ENCODE peak calls at places on chromosomes 1 and 21, in five cellular contexts. One of them, this sample, is unnamed.

GRCh38 chr1:24413350-24414163 is at the start of gene STPG1:
- DNase-seq in GM23338: peak
- DNase-seq in stimulated activated CD8-positive, alpha-beta memory T cell treated with anti-CD3 and anti-CD28 coated beads, Interleukin-4, amount 100 ng/mL, for 24 hours: peak
- DNase-seq in activated naive CD4-positive, alpha-beta T cell treated with anti-CD3 and anti-CD28 coated beads, Interleukin-2, amount 50 U/mL, for 16 hours: peak
- DNase-seq in NCI-H2029: peak
- DNase-seq in this sample: peak

GRCh38 chr1:147741075-147741474 is 19.3 kb downstream of the GJA5 start:
- DNase-seq in NCI-H2029: no peak
- DNase-seq in GM23338: no peak
- DNase-seq in stimulated activated CD8-positive, alpha-beta memory T cell treated with anti-CD3 and anti-CD28 coated beads, Interleukin-4, amount 100 ng/mL, for 24 hours: no peak
- DNase-seq in activated naive CD4-positive, alpha-beta T cell treated with anti-CD3 and anti-CD28 coated beads, Interleukin-2, amount 50 U/mL, for 16 hours: no peak
- DNase-seq in this sample: no peak

GRCh38 chr1:41810446-41810845 is 108.3 kb downstream of the HIVEP3 start:
- DNase-seq in stimulated activated CD8-positive, alpha-beta memory T cell treated with anti-CD3 and anti-CD28 coated beads, Interleukin-4, amount 100 ng/mL, for 24 hours: no peak
- DNase-seq in GM23338: peak
- DNase-seq in activated naive CD4-positive, alpha-beta T cell treated with anti-CD3 and anti-CD28 coated beads, Interleukin-2, amount 50 U/mL, for 16 hours: no peak
- DNase-seq in NCI-H2029: no peak
- DNase-seq in this sample: no peak

GRCh38 chr21:32351428-32351827 is 41.4 kb downstream of the URB1 start:
- DNase-seq in NCI-H2029: no peak
- DNase-seq in GM23338: no peak
- DNase-seq in stimulated activated CD8-positive, alpha-beta memory T cell treated with anti-CD3 and anti-CD28 coated beads, Interleukin-4, amount 100 ng/mL, for 24 hours: no peak
- DNase-seq in activated naive CD4-positive, alpha-beta T cell treated with anti-CD3 and anti-CD28 coated beads, Interleukin-2, amount 50 U/mL, for 16 hours: no peak
- DNase-seq in this sample: no peak

GRCh38 chr21:25561668-25562641 is 45.3 kb downstream of the MRPL39 start:
- DNase-seq in stimulated activated CD8-positive, alpha-beta memory T cell treated with anti-CD3 and anti-CD28 coated beads, Interleukin-4, amount 100 ng/mL, for 24 hours: peak
- DNase-seq in GM23338: peak
- DNase-seq in NCI-H2029: no peak
- DNase-seq in activated naive CD4-positive, alpha-beta T cell treated with anti-CD3 and anti-CD28 coated beads, Interleukin-2, amount 50 U/mL, for 16 hours: peak
- DNase-seq in this sample: no peak

GRCh38 chr1:33955101-33955500 is 91.2 kb downstream of the HMGB4 start:
- DNase-seq in stimulated activated CD8-positive, alpha-beta memory T cell treated with anti-CD3 and anti-CD28 coated beads, Interleukin-4, amount 100 ng/mL, for 24 hours: no peak
- DNase-seq in NCI-H2029: no peak
- DNase-seq in activated naive CD4-positive, alpha-beta T cell treated with anti-CD3 and anti-CD28 coated beads, Interleukin-2, amount 50 U/mL, for 16 hours: no peak
- DNase-seq in GM23338: no peak
- DNase-seq in this sample: no peak

GRCh38 chr21:29091032-29091431 is 17.6 kb upstream of the CCT8 start:
- DNase-seq in stimulated activated CD8-positive, alpha-beta memory T cell treated with anti-CD3 and anti-CD28 coated beads, Interleukin-4, amount 100 ng/mL, for 24 hours: no peak
- DNase-seq in activated naive CD4-positive, alpha-beta T cell treated with anti-CD3 and anti-CD28 coated beads, Interleukin-2, amount 50 U/mL, for 16 hours: no peak
- DNase-seq in GM23338: no peak
- DNase-seq in NCI-H2029: no peak
- DNase-seq in this sample: no peak

GRCh38 chr1:216523449-216524190 is 100.4 kb upstream of the USH2A start:
- DNase-seq in NCI-H2029: no peak
- DNase-seq in stimulated activated CD8-positive, alpha-beta memory T cell treated with anti-CD3 and anti-CD28 coated beads, Interleukin-4, amount 100 ng/mL, for 24 hours: no peak
- DNase-seq in activated naive CD4-positive, alpha-beta T cell treated with anti-CD3 and anti-CD28 coated beads, Interleukin-2, amount 50 U/mL, for 16 hours: no peak
- DNase-seq in GM23338: no peak
- DNase-seq in this sample: no peak

GRCh38 chr21:17542371-17542992 is 29.6 kb downstream of the CXADR start:
- DNase-seq in stimulated activated CD8-positive, alpha-beta memory T cell treated with anti-CD3 and anti-CD28 coated beads, Interleukin-4, amount 100 ng/mL, for 24 hours: no peak
- DNase-seq in NCI-H2029: peak
- DNase-seq in GM23338: no peak
- DNase-seq in activated naive CD4-positive, alpha-beta T cell treated with anti-CD3 and anti-CD28 coated beads, Interleukin-2, amount 50 U/mL, for 16 hours: no peak
- DNase-seq in this sample: no peak

GRCh38 chr1:21563971-21564370 is 54.7 kb downstream of the ALPL start:
- DNase-seq in activated naive CD4-positive, alpha-beta T cell treated with anti-CD3 and anti-CD28 coated beads, Interleukin-2, amount 50 U/mL, for 16 hours: no peak
- DNase-seq in GM23338: no peak
- DNase-seq in NCI-H2029: no peak
- DNase-seq in stimulated activated CD8-positive, alpha-beta memory T cell treated with anti-CD3 and anti-CD28 coated beads, Interleukin-4, amount 100 ng/mL, for 24 hours: no peak
- DNase-seq in this sample: no peak

GRCh38 chr1:174956086-174956485 is 43.7 kb upstream of the CACYBP start:
- DNase-seq in GM23338: no peak
- DNase-seq in NCI-H2029: no peak
- DNase-seq in stimulated activated CD8-positive, alpha-beta memory T cell treated with anti-CD3 and anti-CD28 coated beads, Interleukin-4, amount 100 ng/mL, for 24 hours: no peak
- DNase-seq in activated naive CD4-positive, alpha-beta T cell treated with anti-CD3 and anti-CD28 coated beads, Interleukin-2, amount 50 U/mL, for 16 hours: no peak
- DNase-seq in this sample: no peak

GRCh38 chr1:26907071-26907922 is 6.5 kb downstream of the NR0B2 start:
- DNase-seq in NCI-H2029: no peak
- DNase-seq in stimulated activated CD8-positive, alpha-beta memory T cell treated with anti-CD3 and anti-CD28 coated beads, Interleukin-4, amount 100 ng/mL, for 24 hours: no peak
- DNase-seq in activated naive CD4-positive, alpha-beta T cell treated with anti-CD3 and anti-CD28 coated beads, Interleukin-2, amount 50 U/mL, for 16 hours: no peak
- DNase-seq in GM23338: no peak
- DNase-seq in this sample: no peak

GRCh38 chr1:225881081-225882007 is 836 bp downstream of the TMEM63A start:
- DNase-seq in NCI-H2029: peak
- DNase-seq in GM23338: peak
- DNase-seq in activated naive CD4-positive, alpha-beta T cell treated with anti-CD3 and anti-CD28 coated beads, Interleukin-2, amount 50 U/mL, for 16 hours: no peak
- DNase-seq in stimulated activated CD8-positive, alpha-beta memory T cell treated with anti-CD3 and anti-CD28 coated beads, Interleukin-4, amount 100 ng/mL, for 24 hours: no peak
- DNase-seq in this sample: no peak

GRCh38 chr1:110412576-110412975 is 5.1 kb upstream of the LAMTOR5 start:
- DNase-seq in activated naive CD4-positive, alpha-beta T cell treated with anti-CD3 and anti-CD28 coated beads, Interleukin-2, amount 50 U/mL, for 16 hours: peak
- DNase-seq in NCI-H2029: no peak
- DNase-seq in stimulated activated CD8-positive, alpha-beta memory T cell treated with anti-CD3 and anti-CD28 coated beads, Interleukin-4, amount 100 ng/mL, for 24 hours: peak
- DNase-seq in GM23338: peak
- DNase-seq in this sample: peak

GRCh38 chr1:223748405-223748772 is 36.0 kb downstream of the CAPN2 start:
- DNase-seq in GM23338: no peak
- DNase-seq in activated naive CD4-positive, alpha-beta T cell treated with anti-CD3 and anti-CD28 coated beads, Interleukin-2, amount 50 U/mL, for 16 hours: no peak
- DNase-seq in stimulated activated CD8-positive, alpha-beta memory T cell treated with anti-CD3 and anti-CD28 coated beads, Interleukin-4, amount 100 ng/mL, for 24 hours: no peak
- DNase-seq in NCI-H2029: no peak
- DNase-seq in this sample: no peak

GRCh38 chr21:42061195-42061865 is 9.8 kb upstream of the UMODL1 start:
- DNase-seq in activated naive CD4-positive, alpha-beta T cell treated with anti-CD3 and anti-CD28 coated beads, Interleukin-2, amount 50 U/mL, for 16 hours: no peak
- DNase-seq in GM23338: no peak
- DNase-seq in stimulated activated CD8-positive, alpha-beta memory T cell treated with anti-CD3 and anti-CD28 coated beads, Interleukin-4, amount 100 ng/mL, for 24 hours: peak
- DNase-seq in NCI-H2029: no peak
- DNase-seq in this sample: no peak

GRCh38 chr1:96538883-96539282 is 182.7 kb upstream of the PTBP2 start:
- DNase-seq in activated naive CD4-positive, alpha-beta T cell treated with anti-CD3 and anti-CD28 coated beads, Interleukin-2, amount 50 U/mL, for 16 hours: no peak
- DNase-seq in GM23338: no peak
- DNase-seq in stimulated activated CD8-positive, alpha-beta memory T cell treated with anti-CD3 and anti-CD28 coated beads, Interleukin-4, amount 100 ng/mL, for 24 hours: no peak
- DNase-seq in NCI-H2029: no peak
- DNase-seq in this sample: no peak

GRCh38 chr1:183023146-183023600 is at the start of gene LAMC1:
- DNase-seq in GM23338: peak
- DNase-seq in activated naive CD4-positive, alpha-beta T cell treated with anti-CD3 and anti-CD28 coated beads, Interleukin-2, amount 50 U/mL, for 16 hours: peak
- DNase-seq in NCI-H2029: no peak
- DNase-seq in stimulated activated CD8-positive, alpha-beta memory T cell treated with anti-CD3 and anti-CD28 coated beads, Interleukin-4, amount 100 ng/mL, for 24 hours: no peak
- DNase-seq in this sample: peak

This sample was measured in NCI-H82.